ENCODE peak calls at places on chromosomes 1 and 21, in five cellular contexts. Q is cardiac muscle cell, B is breast epithelium, H is kidney, V is uterus. Y is an unnamed sample.

GRCh38 chr21:34543017-34543416 is 31.0 kb upstream of the KCNE1 start:
- DNase-seq in V (no peak), B (no peak), H (no peak), Q (no peak), Y (no peak)

GRCh38 chr1:53295746-53296722 is 31.8 kb downstream of the LRP8 start:
- DNase-seq in B (no peak), V (no peak), H (no peak), Q (no peak), Y (no peak)

GRCh38 chr1:53455592-53455991 is 3.6 kb upstream of the DMRTB1 start:
- DNase-seq in H (no peak), Q (no peak), V (no peak), B (no peak), Y (no peak)

GRCh38 chr1:163796394-163796821 is 474.7 kb downstream of the NUF2 start:
- DNase-seq in V (no peak), B (no peak), H (no peak), Q (no peak), Y (no peak)

GRCh38 chr1:26602378-26602959 is 72.9 kb downstream of the RPS6KA1 start:
- DNase-seq in Q (peak; percentile 76), B (no peak), H (no peak), V (peak; percentile 65), Y (no peak)

GRCh38 chr1:58067082-58067481 is 479.4 kb downstream of the OMA1 start:
- DNase-seq in Q (no peak), B (no peak), V (no peak), H (no peak), Y (no peak)

GRCh38 chr1:3779265-3779911 is 6.8 kb downstream of the SMIM1 start:
- DNase-seq in H (peak; percentile 31), B (no peak), V (no peak), Q (no peak), Y (no peak)

GRCh38 chr1:33163621-33164071 is 18.2 kb downstream of the TRIM62 start:
- DNase-seq in H (no peak), V (no peak), Q (peak; percentile 63), B (no peak), Y (no peak)

GRCh38 chr21:36059823-36060158 is 535 bp downstream of the SETD4 start:
- DNase-seq in B (no peak), Q (no peak), V (no peak), H (no peak), Y (peak; percentile 36)

GRCh38 chr1:157781048-157781447 is 4.1 kb upstream of the FCRL2 start:
- DNase-seq in H (no peak), B (no peak), V (no peak), Q (no peak), Y (no peak)

GRCh38 chr1:231160851-231161710 is 777 bp upstream of the TRIM67 start:
- DNase-seq in B (no peak), H (peak; percentile 67), V (no peak), Q (no peak), Y (no peak)

GRCh38 chr1:186014370-186015030 is 280.3 kb downstream of the HMCN1 start:
- DNase-seq in Q (peak; percentile 60), V (no peak), H (no peak), B (no peak), Y (no peak)

GRCh38 chr1:230760360-230760827 is 13.2 kb downstream of the CAPN9 start:
- DNase-seq in B (no peak), V (no peak), H (no peak), Q (no peak), Y (no peak)

GRCh38 chr1:26016258-26016943 is 5.2 kb upstream of the EXTL1 start:
- DNase-seq in H (no peak), B (no peak), Q (no peak), V (no peak), Y (no peak)

GRCh38 chr1:67350783-67351182 is 43.1 kb downstream of the IL12RB2 start:
- DNase-seq in H (no peak), B (no peak), Q (no peak), V (no peak), Y (no peak)

GRCh38 chr1:101235241-101235695 is 1.6 kb upstream of the S1PR1 start:
- DNase-seq in H (no peak), B (no peak), V (no peak), Q (no peak), Y (no peak)

GRCh38 chr1:55640708-55641473 is 425.7 kb upstream of the USP24 start:
- DNase-seq in Q (peak; percentile 81), B (peak; percentile 38), V (peak; percentile 45), H (peak; percentile 81), Y (peak; percentile 65)

GRCh38 chr1:42280841-42281240 is 54.2 kb downstream of the FOXJ3 start:
- DNase-seq in V (no peak), H (no peak), Q (no peak), B (no peak), Y (no peak)

GRCh38 chr1:5949074-5949760 is 43.0 kb downstream of the NPHP4 start:
- DNase-seq in V (no peak), B (no peak), H (no peak), Q (no peak), Y (no peak)

GRCh38 chr1:218480137-218480536 is 135.0 kb downstream of the TGFB2 start:
- DNase-seq in B (peak; percentile 60), Q (peak; percentile 80), V (no peak), H (no peak), Y (no peak)

GRCh38 chr1:88684482-88685238 is 587 bp downstream of the PKN2 start:
- DNase-seq in B (peak; percentile 36), Q (peak; percentile 53), H (peak; percentile 90), V (peak; percentile 39), Y (peak; percentile 50)

GRCh38 chr1:203828002-203828401 is 32.6 kb downstream of the ZBED6 start:
- DNase-seq in Q (no peak), B (no peak), H (no peak), V (no peak), Y (no peak)

GRCh38 chr1:167829868-167830267 is 84.1 kb downstream of the ADCY10 start:
- DNase-seq in H (no peak), V (no peak), Q (peak; percentile 15), B (no peak), Y (no peak)

GRCh38 chr1:231806623-231807470 is 180.3 kb downstream of the DISC1 start:
- DNase-seq in V (no peak), Q (peak; percentile 58), H (no peak), B (peak; percentile 28), Y (peak; percentile 34)

GRCh38 chr1:67367370-67368345 is 60.0 kb downstream of the IL12RB2 start:
- DNase-seq in B (no peak), H (peak; percentile 72), Q (peak; percentile 68), V (peak; percentile 21), Y (peak; percentile 33)

GRCh38 chr1:1356166-1356795 is 2.1 kb downstream of the MXRA8 start:
- DNase-seq in Q (no peak), V (no peak), H (peak; percentile 77), B (no peak), Y (no peak)

GRCh38 chr1:41519667-41520066 is 35.2 kb upstream of the EDN2 start:
- DNase-seq in B (no peak), Q (no peak), V (no peak), H (no peak), Y (no peak)

DNA sequence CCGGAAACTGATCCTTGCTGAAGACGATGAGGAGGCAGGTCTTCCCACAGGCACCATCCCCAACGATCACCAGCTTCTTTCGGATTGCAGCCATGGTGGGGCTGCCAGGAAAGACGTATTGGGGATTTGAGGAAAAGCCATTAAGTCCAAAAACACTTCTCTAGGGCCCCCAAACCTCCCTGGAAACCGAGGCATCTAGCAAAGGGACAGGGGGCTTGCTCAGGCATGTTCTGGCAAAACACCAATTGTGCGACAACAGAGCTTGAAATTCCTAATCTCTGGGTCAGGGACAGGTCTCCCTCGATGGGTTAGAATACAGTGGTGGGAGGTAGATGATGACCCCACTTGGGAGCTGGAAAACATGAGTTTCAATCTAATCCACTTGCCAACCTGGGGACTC is 3.2 kb downstream of the RHOC start:
- DNase-seq in V (no peak), H (peak; percentile 21), Q (no peak), B (no peak), Y (no peak)
- H3K4me3 ChIP-seq in V (no peak overlapping the region), H (peak overlapping the region; percentile 84), Q (no peak overlapping the region), B (no peak overlapping the region), Y (peak overlapping the region; percentile 99)

GRCh38 chr1:162090378-162090777 is 20.9 kb downstream of the NOS1AP start:
- DNase-seq in V (no peak), Q (no peak), B (no peak), H (no peak), Y (no peak)

GRCh38 chr1:162087574-162087973 is 18.1 kb downstream of the NOS1AP start:
- DNase-seq in H (no peak), V (no peak), Q (no peak), B (no peak), Y (no peak)

GRCh38 chr1:162087118-162087517 is 17.6 kb downstream of the NOS1AP start:
- DNase-seq in Q (no peak), V (no peak), B (no peak), H (no peak), Y (no peak)

GRCh38 chr1:162089748-162090147 is 20.3 kb downstream of the NOS1AP start:
- DNase-seq in V (no peak), Q (no peak), B (no peak), H (no peak), Y (no peak)

DNA sequence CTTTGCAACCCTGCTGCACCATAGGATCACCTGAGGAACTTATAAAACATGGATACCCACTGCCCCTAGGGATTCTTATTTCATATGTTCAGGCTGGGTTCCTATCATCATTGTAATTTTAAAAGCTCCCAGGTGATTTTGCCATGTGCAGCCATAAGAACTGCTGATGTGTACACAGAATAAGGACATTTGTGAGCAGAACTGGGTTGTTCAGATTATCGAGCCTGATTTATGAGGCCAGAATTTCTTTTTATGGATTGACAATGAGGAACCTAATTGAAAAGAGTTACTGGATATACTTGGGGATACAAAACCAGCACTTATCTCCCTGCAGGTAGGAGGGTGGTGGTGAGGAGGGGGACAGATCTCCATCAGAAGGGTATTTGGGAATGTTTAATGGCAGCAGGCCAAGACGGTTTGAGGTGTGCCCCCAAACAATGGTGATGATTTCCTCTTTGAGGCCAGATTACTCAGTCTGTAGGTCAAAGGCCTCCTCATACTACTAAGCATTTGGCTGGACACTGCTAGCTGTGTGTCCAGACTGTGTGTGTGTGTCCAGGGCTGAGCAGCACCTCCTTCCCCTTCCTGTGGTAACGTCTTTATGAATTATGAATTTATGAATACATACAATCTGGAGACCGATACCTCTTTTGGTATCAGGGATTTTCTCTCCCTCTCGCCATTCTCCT is 18.9 kb downstream of the NOS1AP start:
- DNase-seq in Q (no peak), B (no peak), V (no peak), H (no peak), Y (no peak)
- H3K27ac ChIP-seq in Q (no peak overlapping the region), B (no peak overlapping the region), V (no peak overlapping the region), H (no peak overlapping the region), Y (no peak overlapping the region)

GRCh38 chr1:114353233-114353632 is 157.8 kb downstream of the TRIM33 start:
- DNase-seq in B (peak; percentile 40), H (peak; percentile 85), Q (peak; percentile 94), V (peak; percentile 80), Y (peak; percentile 71)
- TF ChIP-seq CTCF in B (no peak), H (no peak), Q (no peak), V (no peak), Y (no peak)

GRCh38 chr1:60572378-60572777 is 498.8 kb upstream of the C1orf87 start:
- DNase-seq in Q (no peak), V (no peak), H (no peak), B (no peak), Y (no peak)

GRCh38 chr1:60571811-60572210 is 498.2 kb upstream of the C1orf87 start:
- DNase-seq in Q (peak; percentile 54), H (no peak), B (no peak), V (no peak), Y (no peak)

GRCh38 chr1:60575326-60575874 is 501.8 kb upstream of the C1orf87 start:
- DNase-seq in Q (no peak), H (no peak), B (no peak), V (no peak), Y (no peak)

GRCh38 chr1:60573121-60573520 is 499.6 kb upstream of the C1orf87 start:
- DNase-seq in B (no peak), V (no peak), Q (peak; percentile 40), H (no peak), Y (no peak)

GRCh38 chr1:60573726-60574409 is 500.3 kb upstream of the C1orf87 start:
- DNase-seq in V (no peak), Q (peak; percentile 75), B (no peak), H (peak; percentile 26), Y (no peak)
- H3K4me3 ChIP-seq in V (no peak overlapping the region), Q (no peak overlapping the region), B (no peak overlapping the region), H (no peak overlapping the region), Y (no peak overlapping the region)